ENCODE peak calls at places on chromosomes 3 and 15, in four cellular contexts. One of them, this sample, is unnamed.
A peak's percentile ranks its signal among the peaks of the same experiment; 100 is the strongest.

GRCh38 chr3:5136619-5137429 is 14.7 kb downstream of the ARL8B start:
- DNase-seq in aorta: no peak
- DNase-seq in ovary: no peak
- DNase-seq in sigmoid colon: no peak
- DNase-seq in this sample: no peak

GRCh38 chr3:75692061-75692460 is 27.9 kb downstream of the FRG2C start:
- DNase-seq in aorta: no peak
- DNase-seq in sigmoid colon: no peak
- DNase-seq in ovary: no peak
- DNase-seq in this sample: no peak

GRCh38 chr3:187955076-187955952 is 198.6 kb upstream of the LPP start:
- DNase-seq in aorta: no peak
- DNase-seq in ovary: peak; percentile 18
- DNase-seq in sigmoid colon: peak; percentile 68
- DNase-seq in this sample: no peak

GRCh38 chr15:82535566-82536408 is 4.5 kb downstream of the RPS17 start:
- DNase-seq in ovary: no peak
- DNase-seq in sigmoid colon: no peak
- DNase-seq in aorta: no peak
- DNase-seq in this sample: no peak

GRCh38 chr15:84862214-84862975 is 22.1 kb upstream of the SLC28A1 start:
- DNase-seq in aorta: no peak
- DNase-seq in ovary: no peak
- DNase-seq in sigmoid colon: no peak
- DNase-seq in this sample: no peak

GRCh38 chr3:48402281-48402732 is 27.6 kb downstream of the PLXNB1 start:
- DNase-seq in ovary: peak; percentile 83
- DNase-seq in sigmoid colon: peak; percentile 98
- DNase-seq in aorta: peak; percentile 97
- DNase-seq in this sample: no peak

GRCh38 chr3:24503499-24504176 is 9.0 kb upstream of the THRB start:
- DNase-seq in aorta: no peak
- DNase-seq in ovary: no peak
- DNase-seq in sigmoid colon: no peak
- DNase-seq in this sample: no peak

GRCh38 chr15:79128556-79128955 is 38.0 kb upstream of the RASGRF1 start:
- DNase-seq in aorta: no peak
- DNase-seq in sigmoid colon: no peak
- DNase-seq in ovary: no peak
- DNase-seq in this sample: no peak

GRCh38 chr3:175336406-175337133 is 477.4 kb downstream of the NAALADL2 start:
- DNase-seq in sigmoid colon: no peak
- DNase-seq in aorta: no peak
- DNase-seq in ovary: no peak
- DNase-seq in this sample: no peak

GRCh38 chr3:133393204-133393603 is 6.7 kb upstream of the BFSP2 start:
- DNase-seq in ovary: no peak
- DNase-seq in sigmoid colon: no peak
- DNase-seq in aorta: no peak
- DNase-seq in this sample: no peak

GRCh38 chr3:144097144-144097543 is 125.5 kb downstream of the DIPK2A start:
- DNase-seq in sigmoid colon: no peak
- DNase-seq in aorta: no peak
- DNase-seq in ovary: no peak
- DNase-seq in this sample: no peak

GRCh38 chr3:172125963-172126403 is 86.6 kb downstream of the FNDC3B start:
- DNase-seq in sigmoid colon: peak; percentile 93
- DNase-seq in aorta: peak; percentile 88
- DNase-seq in ovary: no peak
- DNase-seq in this sample: no peak

GRCh38 chr15:58472821-58473581 is 41.2 kb downstream of the LIPC start:
- DNase-seq in aorta: no peak
- DNase-seq in ovary: no peak
- DNase-seq in sigmoid colon: no peak
- DNase-seq in this sample: no peak

GRCh38 chr3:15099364-15100098 is 583 bp upstream of the RBSN start:
- DNase-seq in aorta: no peak
- DNase-seq in ovary: peak; percentile 23
- DNase-seq in sigmoid colon: no peak
- DNase-seq in this sample: peak; percentile 46

GRCh38 chr15:50627351-50628055 is 59.1 kb downstream of the TRPM7 start:
- DNase-seq in sigmoid colon: no peak
- DNase-seq in aorta: no peak
- DNase-seq in ovary: no peak
- DNase-seq in this sample: no peak
- H3K27ac ChIP-seq in sigmoid colon: peak overlapping the region; percentile 63
- H3K27ac ChIP-seq in aorta: no peak overlapping the region
- H3K27ac ChIP-seq in ovary: no peak overlapping the region
- H3K27ac ChIP-seq in this sample: no peak overlapping the region

GRCh38 chr3:42101481-42101880 is 10.3 kb downstream of the TRAK1 start:
- DNase-seq in aorta: no peak
- DNase-seq in ovary: no peak
- DNase-seq in sigmoid colon: no peak
- DNase-seq in this sample: no peak
- H3K27ac ChIP-seq in aorta: no peak overlapping the region
- H3K27ac ChIP-seq in ovary: no peak overlapping the region
- H3K27ac ChIP-seq in sigmoid colon: peak overlapping the region; percentile 56
- H3K27ac ChIP-seq in this sample: no peak overlapping the region

DNA sequence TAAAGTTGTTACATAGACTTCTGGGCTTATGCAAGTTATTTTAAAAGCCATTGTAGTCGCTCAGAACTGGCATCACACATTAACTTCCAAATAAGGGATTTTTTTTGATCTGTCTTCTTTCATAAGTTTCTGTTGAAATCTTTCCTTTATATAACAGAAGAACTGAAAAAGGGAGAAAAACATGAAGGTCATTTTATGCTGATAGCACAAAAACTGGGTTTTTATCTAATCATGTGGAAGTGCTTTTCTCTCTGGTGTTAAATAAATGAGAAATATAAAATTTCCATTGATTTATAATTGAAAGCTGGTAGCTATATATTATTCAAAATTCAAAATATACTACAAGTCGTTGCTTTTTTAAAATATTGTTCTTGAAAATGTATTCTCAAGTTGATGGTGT is 258.4 kb upstream of the ZPLD1 start:
- DNase-seq in aorta: no peak
- DNase-seq in ovary: no peak
- DNase-seq in sigmoid colon: no peak
- DNase-seq in this sample: no peak
- H3K27ac ChIP-seq in aorta: no peak overlapping the region
- H3K27ac ChIP-seq in ovary: no peak overlapping the region
- H3K27ac ChIP-seq in sigmoid colon: no peak overlapping the region
- H3K27ac ChIP-seq in this sample: no peak overlapping the region

GRCh38 chr3:127820221-127820870 is 2.0 kb downstream of the MGLL start:
- DNase-seq in ovary: no peak
- DNase-seq in sigmoid colon: no peak
- DNase-seq in aorta: no peak
- DNase-seq in this sample: no peak

GRCh38 chr3:127820871-127821853 is 1.2 kb downstream of the MGLL start:
- DNase-seq in aorta: no peak
- DNase-seq in sigmoid colon: no peak
- DNase-seq in ovary: no peak
- DNase-seq in this sample: no peak

GRCh38 chr3:127823590-127823857 is 1.2 kb upstream of the MGLL start:
- DNase-seq in ovary: no peak
- DNase-seq in sigmoid colon: no peak
- DNase-seq in aorta: no peak
- DNase-seq in this sample: no peak

GRCh38 chr3:127822836-127823589 is 698 bp upstream of the MGLL start:
- DNase-seq in ovary: no peak
- DNase-seq in aorta: peak; percentile 88
- DNase-seq in sigmoid colon: peak; percentile 89
- DNase-seq in this sample: no peak

GRCh38 chr3:127822166-127822835 is at the start of gene MGLL:
- DNase-seq in aorta: peak; percentile 83
- DNase-seq in sigmoid colon: peak; percentile 79
- DNase-seq in ovary: no peak
- DNase-seq in this sample: no peak
- H3K27ac ChIP-seq in aorta: peak within 1 kb of the TSS; percentile 62
- H3K27ac ChIP-seq in sigmoid colon: peak within 1 kb of the TSS; percentile 94
- H3K27ac ChIP-seq in ovary: no peak within 1 kb of the TSS
- H3K27ac ChIP-seq in this sample: peak within 1 kb of the TSS; percentile 63

GRCh38 chr3:128870327-128870726 is 9.1 kb upstream of the ACAD9 start:
- DNase-seq in aorta: no peak
- DNase-seq in ovary: no peak
- DNase-seq in sigmoid colon: no peak
- DNase-seq in this sample: no peak

GRCh38 chr3:128872744-128873143 is 6.7 kb upstream of the ACAD9 start:
- DNase-seq in aorta: no peak
- DNase-seq in ovary: no peak
- DNase-seq in sigmoid colon: no peak
- DNase-seq in this sample: no peak

GRCh38 chr3:128874481-128875180 is 4.8 kb upstream of the ACAD9 start:
- DNase-seq in aorta: no peak
- DNase-seq in ovary: no peak
- DNase-seq in sigmoid colon: no peak
- DNase-seq in this sample: no peak

GRCh38 chr3:128873623-128874022 is 5.8 kb upstream of the ACAD9 start:
- DNase-seq in sigmoid colon: no peak
- DNase-seq in ovary: no peak
- DNase-seq in aorta: no peak
- DNase-seq in this sample: no peak

GRCh38 chr3:128872282-128872681 is 7.1 kb upstream of the ACAD9 start:
- DNase-seq in aorta: no peak
- DNase-seq in sigmoid colon: no peak
- DNase-seq in ovary: no peak
- DNase-seq in this sample: no peak
- H3K27ac ChIP-seq in aorta: no peak overlapping the region
- H3K27ac ChIP-seq in sigmoid colon: no peak overlapping the region
- H3K27ac ChIP-seq in ovary: no peak overlapping the region
- H3K27ac ChIP-seq in this sample: no peak overlapping the region

DNA sequence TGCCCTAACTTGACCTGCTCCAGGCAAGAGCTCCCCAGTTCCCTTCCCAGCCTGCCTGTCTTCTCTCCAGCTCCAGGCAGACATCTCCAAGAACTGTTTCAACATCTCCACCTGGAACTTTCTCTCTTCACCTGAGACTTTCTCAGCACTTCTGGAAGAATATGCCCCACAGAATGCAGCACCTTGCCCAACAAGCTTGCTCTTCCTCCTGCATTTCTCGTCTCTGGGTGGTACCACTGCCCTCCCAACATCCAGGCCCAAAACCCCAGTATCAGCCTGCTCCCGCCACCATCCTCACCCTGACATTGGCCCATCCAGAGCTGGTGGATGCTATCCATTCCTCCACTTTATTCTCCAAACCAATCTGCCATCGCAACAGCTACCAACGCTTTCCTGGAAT is 8.8 kb downstream of the RFTN1 start:
- DNase-seq in ovary: no peak
- DNase-seq in aorta: no peak
- DNase-seq in sigmoid colon: no peak
- DNase-seq in this sample: no peak
- H3K27ac ChIP-seq in ovary: no peak overlapping the region
- H3K27ac ChIP-seq in aorta: no peak overlapping the region
- H3K27ac ChIP-seq in sigmoid colon: no peak overlapping the region
- H3K27ac ChIP-seq in this sample: no peak overlapping the region

GRCh38 chr3:194061421-194062029 is 74.4 kb upstream of the HES1 start:
- DNase-seq in aorta: no peak
- DNase-seq in sigmoid colon: no peak
- DNase-seq in ovary: no peak
- DNase-seq in this sample: no peak
- H3K27ac ChIP-seq in aorta: no peak overlapping the region
- H3K27ac ChIP-seq in sigmoid colon: no peak overlapping the region
- H3K27ac ChIP-seq in ovary: no peak overlapping the region
- H3K27ac ChIP-seq in this sample: no peak overlapping the region

GRCh38 chr3:136728434-136728833 is 23.7 kb downstream of the STAG1 start:
- DNase-seq in ovary: no peak
- DNase-seq in aorta: no peak
- DNase-seq in sigmoid colon: no peak
- DNase-seq in this sample: no peak

GRCh38 chr3:136731274-136731884 is 20.8 kb downstream of the STAG1 start:
- DNase-seq in sigmoid colon: no peak
- DNase-seq in aorta: no peak
- DNase-seq in ovary: no peak
- DNase-seq in this sample: no peak

GRCh38 chr3:136730595-136731273 is 21.4 kb downstream of the STAG1 start:
- DNase-seq in aorta: no peak
- DNase-seq in ovary: no peak
- DNase-seq in sigmoid colon: no peak
- DNase-seq in this sample: no peak

GRCh38 chr3:136725468-136725867 is 26.7 kb downstream of the STAG1 start:
- DNase-seq in sigmoid colon: no peak
- DNase-seq in ovary: no peak
- DNase-seq in aorta: no peak
- DNase-seq in this sample: no peak

DNA sequence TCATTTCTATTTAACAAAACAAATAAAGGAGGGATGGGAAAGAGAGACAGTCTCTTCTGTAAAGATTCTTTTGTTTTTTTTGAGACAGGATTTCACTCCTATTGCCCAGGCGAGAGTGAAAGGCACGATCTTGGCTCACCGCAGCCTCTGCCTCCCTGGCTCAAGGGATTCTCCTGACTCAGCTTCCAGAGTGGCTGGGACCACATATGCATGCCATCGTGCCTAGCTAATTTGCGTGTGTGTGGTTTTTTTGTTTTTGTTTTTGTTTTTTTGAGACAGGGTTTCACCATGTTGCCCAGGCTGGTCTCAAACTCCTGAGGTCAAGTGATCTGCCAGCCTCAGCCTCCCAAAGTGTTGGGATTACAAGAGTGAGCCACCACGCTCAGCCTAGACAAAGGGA is 23.3 kb downstream of the STAG1 start:
- DNase-seq in sigmoid colon: no peak
- DNase-seq in ovary: no peak
- DNase-seq in aorta: no peak
- DNase-seq in this sample: no peak
- H3K27ac ChIP-seq in sigmoid colon: no peak overlapping the region
- H3K27ac ChIP-seq in ovary: no peak overlapping the region
- H3K27ac ChIP-seq in aorta: no peak overlapping the region
- H3K27ac ChIP-seq in this sample: no peak overlapping the region

This sample was measured in substantia nigra.